ENCODE peak calls at places on chromosomes 11 and 22, in seven cellular contexts. H is fibroblast of lung, B is adrenal gland, F is esophagus squamous epithelium, N is foreskin keratinocyte, I is left ventricle myocardium inferior, Z is fibroblast of mammary gland. R is an unnamed sample.

GRCh38 chr11:36304349-36304748 is 8.3 kb downstream of the PRR5L start:
- DNase-seq in H (no peak), B (no peak), F (no peak), N (no peak), I (no peak), Z (no peak), R (no peak)

GRCh38 chr11:12165237-12165875 is 55.0 kb downstream of the MICAL2 start:
- DNase-seq in H (no peak), B (no peak), F (no peak), N (no peak), I (no peak), Z (no peak), R (no peak)

GRCh38 chr11:65575568-65576231 is at the start of gene EHBP1L1:
- DNase-seq in H (peak; percentile 38), B (peak; percentile 66), F (no peak), N (no peak), I (peak; percentile 81), Z (peak; percentile 58), R (no peak)

GRCh38 chr11:14612624-14613023 is 31.0 kb upstream of the PDE3B start:
- DNase-seq in H (no peak), B (no peak), F (no peak), N (no peak), I (no peak), Z (no peak), R (no peak)

GRCh38 chr22:48627203-48627602 is 1200.5 kb downstream of the BRD1 start:
- DNase-seq in H (peak; percentile 52), B (no peak), F (no peak), N (no peak), I (no peak), Z (no peak), R (no peak)

GRCh38 chr22:36546092-36546804 is 17.3 kb upstream of the EIF3D start:
- DNase-seq in H (peak; percentile 63), B (peak; percentile 31), F (no peak), N (no peak), I (peak; percentile 24), Z (peak; percentile 63), R (peak; percentile 31)

GRCh38 chr22:44582016-44582415 is 84.0 kb upstream of the RTL6 start:
- DNase-seq in H (no peak), B (peak; percentile 7), F (no peak), N (no peak), I (no peak), Z (no peak), R (no peak)

GRCh38 chr11:7533199-7534029 is 19.6 kb downstream of the PPFIBP2 start:
- DNase-seq in H (no peak), B (no peak), F (no peak), N (no peak), I (no peak), Z (no peak), R (no peak)

GRCh38 chr11:47383106-47383505 is 4.8 kb upstream of the SPI1 start:
- DNase-seq in H (no peak), B (no peak), F (no peak), N (no peak), I (no peak), Z (no peak), R (no peak)

GRCh38 chr11:113311536-113311935 is 2.8 kb upstream of the TTC12 start:
- DNase-seq in H (no peak), B (no peak), F (no peak), N (no peak), I (no peak), Z (no peak), R (no peak)

GRCh38 chr22:35631597-35631996 is 14.5 kb upstream of the MB start:
- DNase-seq in H (peak; percentile 42), B (no peak), F (no peak), N (no peak), I (no peak), Z (peak; percentile 46), R (no peak)

GRCh38 chr11:75524576-75525432 is 937 bp downstream of the GDPD5 start:
- DNase-seq in H (no peak), B (no peak), F (no peak), N (no peak), I (no peak), Z (peak; percentile 40), R (peak; percentile 86)

GRCh38 chr22:36465232-36466021 is 16.0 kb downstream of the TXN2 start:
- DNase-seq in H (peak; percentile 96), B (peak; percentile 91), F (no peak), N (peak; percentile 93), I (peak; percentile 75), Z (peak; percentile 85), R (peak; percentile 99)

GRCh38 chr11:78975081-78975480 is 400.4 kb upstream of the NARS2 start:
- DNase-seq in H (no peak), B (no peak), F (no peak), N (no peak), I (no peak), Z (no peak), R (no peak)

GRCh38 chr11:72413914-72414628 is 20.3 kb downstream of the CLPB start:
- DNase-seq in H (peak; percentile 77), B (peak; percentile 88), F (peak; percentile 17), N (no peak), I (peak; percentile 83), Z (peak; percentile 78), R (peak; percentile 77)

GRCh38 chr11:95908826-95909225 is 15.1 kb downstream of the MTMR2 start:
- DNase-seq in H (peak; percentile 37), B (no peak), F (no peak), N (no peak), I (no peak), Z (peak; percentile 55), R (no peak)

GRCh38 chr11:2128512-2129322 is 10.5 kb downstream of the IGF2 start:
- DNase-seq in H (no peak), B (no peak), F (no peak), N (no peak), I (no peak), Z (no peak), R (no peak)

GRCh38 chr11:118435233-118435892 is 929 bp upstream of the KMT2A start:
- DNase-seq in H (peak; percentile 37), B (peak; percentile 52), F (no peak), N (no peak), I (peak; percentile 46), Z (peak; percentile 14), R (peak; percentile 48)

GRCh38 chr11:84019576-84020194 is 733.5 kb upstream of the CCDC90B start:
- DNase-seq in H (peak; percentile 12), B (no peak), F (no peak), N (no peak), I (no peak), Z (peak; percentile 68), R (no peak)

GRCh38 chr22:32480238-32480637 is 5.6 kb downstream of the FBXO7 start:
- DNase-seq in H (no peak), B (no peak), F (no peak), N (no peak), I (no peak), Z (no peak), R (no peak)

GRCh38 chr11:126332221-126332711 is 23.2 kb upstream of the ST3GAL4 start:
- DNase-seq in H (peak; percentile 85), B (peak; percentile 89), F (no peak), N (no peak), I (peak; percentile 77), Z (peak; percentile 97), R (no peak)

GRCh38 chr11:119907122-119907933 is 178.3 kb upstream of the NECTIN1 start:
- DNase-seq in H (no peak), B (no peak), F (no peak), N (no peak), I (no peak), Z (no peak), R (peak; percentile 72)

GRCh38 chr11:133382217-133382746 is 150.0 kb downstream of the OPCML start:
- DNase-seq in H (no peak), B (no peak), F (no peak), N (no peak), I (no peak), Z (no peak), R (no peak)

GRCh38 chr11:116871248-116871647 is 33.8 kb upstream of the APOA1 start:
- DNase-seq in H (peak; percentile 78), B (no peak), F (no peak), N (peak; percentile 76), I (no peak), Z (peak; percentile 95), R (no peak)

GRCh38 chr22:43185860-43186261 is 1.1 kb downstream of the TTLL12 start:
- DNase-seq in H (peak; percentile 28), B (peak; percentile 66), F (no peak), N (no peak), I (peak; percentile 67), Z (peak; percentile 37), R (peak; percentile 92)

GRCh38 chr11:108494182-108494581 is 4.0 kb downstream of the POGLUT3 start:
- DNase-seq in H (peak; percentile 4), B (no peak), F (no peak), N (no peak), I (no peak), Z (no peak), R (no peak)

GRCh38 chr11:100545970-100546369 is 141.1 kb upstream of the ARHGAP42 start:
- DNase-seq in H (no peak), B (no peak), F (no peak), N (no peak), I (no peak), Z (no peak), R (no peak)

GRCh38 chr22:41285820-41286638 is at the start of gene RANGAP1:
- DNase-seq in H (peak; percentile 97), B (peak; percentile 98), F (peak; percentile 97), N (peak; percentile 97), I (peak; percentile 98), Z (peak; percentile 97), R (peak; percentile 99)
- TF ChIP-seq CTCF in H (peak; percentile 20), B (peak; percentile 41), F (no peak), N (peak; percentile 47), I (peak; percentile 51), Z (peak; percentile 4), R (no peak)

GRCh38 chr22:41050873-41051272 is 41.5 kb upstream of the EP300 start:
- DNase-seq in H (no peak), B (no peak), F (no peak), N (no peak), I (no peak), Z (peak; percentile 30), R (no peak)
- TF ChIP-seq CTCF in H (peak; percentile 13), B (no peak), F (no peak), N (peak; percentile 19), I (no peak), Z (peak; percentile 23), R (no peak)

GRCh38 chr11:469684-470667 is 19.9 kb downstream of the PTDSS2 start:
- DNase-seq in H (peak; percentile 88), B (peak; percentile 62), F (no peak), N (no peak), I (no peak), Z (peak; percentile 82), R (no peak)
- TF ChIP-seq CTCF in H (peak; percentile 29), B (peak; percentile 43), F (no peak), N (peak; percentile 22), I (peak; percentile 37), Z (peak; percentile 29), R (no peak)

DNA sequence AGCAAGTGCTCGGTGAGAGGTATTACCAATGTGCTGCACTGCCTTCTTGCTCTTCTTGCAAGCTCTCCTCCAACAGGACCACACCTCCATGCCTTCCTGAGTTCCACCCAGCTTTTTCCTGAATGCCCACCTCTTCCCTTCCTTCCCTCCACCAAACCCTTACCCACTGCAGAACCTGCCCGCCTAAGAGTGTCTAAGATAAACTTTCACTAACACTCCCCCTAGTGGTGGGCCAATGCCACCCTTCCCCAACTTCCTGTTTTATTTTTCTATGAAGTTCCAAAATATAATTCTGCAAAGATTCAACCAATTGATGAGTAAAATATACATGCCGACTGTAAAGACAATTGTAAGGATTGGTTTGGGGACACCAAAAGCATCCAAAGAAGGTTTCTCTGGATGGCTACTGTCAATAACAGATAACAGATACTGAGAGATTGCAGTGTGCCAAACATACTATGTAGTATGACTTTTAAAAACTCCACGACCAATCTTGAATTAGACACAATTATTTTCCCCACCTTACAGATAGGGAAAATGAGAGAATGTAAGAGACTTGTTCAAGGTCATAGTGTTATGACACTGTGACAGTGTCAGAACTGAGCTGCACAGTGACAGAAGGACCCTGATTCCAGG is 38.6 kb upstream of the BMAL1 start:
- DNase-seq in H (peak; percentile 57), B (peak; percentile 51), F (no peak), N (no peak), I (peak; percentile 22), Z (peak; percentile 62), R (peak; percentile 8)
- TF ChIP-seq CTCF in H (peak; percentile 88), B (peak; percentile 79), F (peak; percentile 77), N (peak; percentile 89), I (peak; percentile 82), Z (peak; percentile 93), R (peak; percentile 77)